ENCODE peak calls at places on chromosomes 3 and 15, in four cellular contexts. Y, I, F and C are unnamed samples.

GRCh38 chr3:65871305-65872141 is 167.2 kb downstream of the MAGI1 start:
- DNase-seq in Y (no peak), I (no peak), F (no peak), C (peak; percentile 41)

GRCh38 chr15:88904808-88905327 is 8.3 kb downstream of the MFGE8 start:
- DNase-seq in Y (no peak), I (peak; percentile 82), F (peak; percentile 73), C (no peak)

GRCh38 chr3:127408684-127409420 is 121.0 kb upstream of the PRR20G start:
- DNase-seq in Y (no peak), I (no peak), F (no peak), C (no peak)

GRCh38 chr15:70258369-70259029 is 160.8 kb upstream of the TLE3 start:
- DNase-seq in Y (no peak), I (peak; percentile 60), F (no peak), C (no peak)

GRCh38 chr3:124928333-124929202 is 6.0 kb downstream of the MUC13 start:
- DNase-seq in Y (peak; percentile 40), I (peak; percentile 31), F (peak; percentile 6), C (peak; percentile 44)

GRCh38 chr3:124282751-124283643 is 291.1 kb upstream of the ROPN1 start:
- DNase-seq in Y (no peak), I (no peak), F (no peak), C (no peak)

GRCh38 chr3:15300318-15301078 is 31.9 kb downstream of the SH3BP5 start:
- DNase-seq in Y (no peak), I (no peak), F (no peak), C (no peak)

GRCh38 chr3:186472466-186473008 is 71.6 kb downstream of the CRYGS start:
- DNase-seq in Y (no peak), I (no peak), F (no peak), C (no peak)

GRCh38 chr3:37765591-37766219 is 96.0 kb upstream of the CTDSPL start:
- DNase-seq in Y (peak; percentile 14), I (no peak), F (no peak), C (no peak)

GRCh38 chr3:114794894-114795630 is 352.0 kb downstream of the ZBTB20 start:
- DNase-seq in Y (no peak), I (no peak), F (no peak), C (no peak)

GRCh38 chr3:132228923-132229322 is 88.3 kb upstream of the ACP3 start:
- DNase-seq in Y (no peak), I (no peak), F (no peak), C (no peak)

GRCh38 chr3:12175137-12175593 is 16.5 kb upstream of the TIMP4 start:
- DNase-seq in Y (no peak), I (no peak), F (no peak), C (no peak)

GRCh38 chr15:64681424-64682024 is 93.9 kb downstream of the RBPMS2 start:
- DNase-seq in Y (no peak), I (no peak), F (peak; percentile 68), C (no peak)

GRCh38 chr3:192916455-192917257 is 1.0 kb downstream of the MB21D2 start:
- DNase-seq in Y (no peak), I (no peak), F (peak; percentile 41), C (no peak)

GRCh38 chr15:70375006-70375409 is 277.3 kb upstream of the TLE3 start:
- DNase-seq in Y (no peak), I (no peak), F (no peak), C (no peak)

GRCh38 chr3:178182337-178182761 is 353.9 kb upstream of the KCNMB2 start:
- DNase-seq in Y (no peak), I (no peak), F (no peak), C (no peak)